ENCODE peak calls at places on chromosomes 5 and 9, in six cellular contexts. W is iris pigment epithelial cell, A is GM20000, M is pancreas, R is brain microvascular endothelial cell, C is NCI-H748 treated with DMSO at 0.1 percent for 48 hours. Q is an unnamed sample.

GRCh38 chr5:134138416-134139376 is 24.2 kb downstream of the TCF7 start:
- DNase-seq in M (peak; percentile 1), R (no peak), A (peak; percentile 74), W (peak; percentile 62), C (no peak), Q (no peak)

GRCh38 chr5:127184841-127185240 is 105.8 kb upstream of the MEGF10 start:
- DNase-seq in C (no peak), W (no peak), R (no peak), A (no peak), M (no peak), Q (no peak)

GRCh38 chr5:38121420-38121819 is 136.9 kb upstream of the EGFLAM start:
- DNase-seq in W (no peak), C (no peak), A (no peak), R (no peak), M (no peak), Q (no peak)

GRCh38 chr5:169635933-169636332 is 1.1 kb upstream of the DOCK2 start:
- DNase-seq in W (no peak), R (no peak), C (no peak), A (no peak), M (no peak), Q (no peak)

GRCh38 chr9:76900884-76901440 is 5.0 kb downstream of the PRUNE2 start:
- DNase-seq in R (no peak), A (no peak), C (no peak), M (no peak), W (no peak), Q (no peak)

GRCh38 chr9:135885100-135885853 is 22.1 kb downstream of the CAMSAP1 start:
- DNase-seq in R (no peak), C (no peak), M (no peak), W (peak; percentile 50), A (no peak), Q (no peak)

GRCh38 chr5:147756566-147756965 is 26.0 kb downstream of the JAKMIP2 start:
- DNase-seq in C (no peak), R (no peak), M (no peak), W (no peak), A (no peak), Q (peak; percentile 19)

GRCh38 chr5:58940446-58940845 is 357.6 kb downstream of the RAB3C start:
- DNase-seq in C (no peak), A (no peak), W (peak; percentile 41), M (peak; percentile 55), R (peak; percentile 71), Q (no peak)

GRCh38 chr5:96342581-96342980 is 90.5 kb downstream of the PCSK1 start:
- DNase-seq in C (no peak), W (no peak), M (no peak), R (no peak), A (no peak), Q (no peak)

GRCh38 chr9:1173986-1174385 is 123.8 kb downstream of the DMRT2 start:
- DNase-seq in C (peak; percentile 79), M (no peak), W (no peak), A (no peak), R (no peak), Q (no peak)

GRCh38 chr5:758698-759053 is 25.9 kb downstream of the ZDHHC11B start:
- DNase-seq in R (no peak), A (no peak), W (no peak), C (no peak), M (no peak), Q (no peak)

GRCh38 chr9:91001146-91001611 is 199.6 kb downstream of the SYK start:
- DNase-seq in M (no peak), C (peak; percentile 89), A (no peak), R (no peak), W (peak; percentile 53), Q (peak; percentile 70)

GRCh38 chr5:10528056-10528816 is 35.6 kb upstream of the ANKRD33B start:
- DNase-seq in R (no peak), C (peak; percentile 56), W (peak; percentile 55), M (no peak), A (no peak), Q (no peak)

GRCh38 chr5:133681896-133682295 is 69.6 kb upstream of the FSTL4 start:
- DNase-seq in R (no peak), A (no peak), C (no peak), W (no peak), M (no peak), Q (no peak)